ENCODE peak calls at places on chromosomes 16 and 17, in ten cellular contexts. E is ovary, S is right atrium auricular region, T is tibial artery, X is mammary epithelial cell, Q is lung, B is mesothelial cell of epicardium, V is AG09309, G is HFFc6, N is B cell. A is an unnamed sample.

GRCh38 chr17:74214642-74215331 is 1.4 kb downstream of the TTYH2 start:
- DNase-seq in N (no peak), S (no peak), E (no peak), T (no peak), Q (no peak), B (no peak), G (no peak), X (no peak), V (no peak), A (no peak)

GRCh38 chr17:74305865-74306654 is 20.0 kb upstream of the KIF19 start:
- DNase-seq in E (no peak), G (no peak), X (no peak), V (no peak), S (no peak), N (no peak), Q (no peak), T (no peak), B (no peak), A (no peak)

GRCh38 chr17:69179227-69179952 is 37.7 kb upstream of the ABCA6 start:
- DNase-seq in E (no peak), N (no peak), Q (no peak), V (peak; percentile 16), X (peak; percentile 50), S (no peak), T (no peak), G (peak; percentile 3), B (no peak), A (no peak)

GRCh38 chr16:55663770-55664677 is 8.2 kb downstream of the SLC6A2 start:
- DNase-seq in N (no peak), T (peak; percentile 12), B (no peak), Q (no peak), G (peak; percentile 52), V (no peak), X (peak; percentile 83), S (no peak), E (no peak), A (no peak)

GRCh38 chr16:47143677-47144558 is at the start of gene NETO2:
- DNase-seq in S (no peak), V (no peak), Q (peak; percentile 35), T (peak; percentile 67), G (peak; percentile 7), E (peak; percentile 20), B (peak; percentile 39), X (peak; percentile 58), N (peak; percentile 83), A (peak; percentile 58)

GRCh38 chr17:73335591-73336503 is 24.0 kb upstream of the CDC42EP4 start:
- DNase-seq in Q (no peak), V (no peak), E (no peak), B (no peak), S (no peak), N (no peak), X (peak; percentile 73), T (no peak), G (no peak), A (no peak)

GRCh38 chr16:66427871-66428681 is 981 bp downstream of the BEAN1 start:
- DNase-seq in G (no peak), Q (no peak), X (no peak), S (no peak), E (no peak), V (no peak), B (no peak), N (peak; percentile 14), T (no peak), A (peak; percentile 20)

GRCh38 chr17:62965149-62965648 is 836 bp upstream of the TANC2 start:
- DNase-seq in S (no peak), B (no peak), T (no peak), Q (no peak), E (no peak), G (no peak), X (no peak), V (no peak), N (no peak), A (no peak)

DNA sequence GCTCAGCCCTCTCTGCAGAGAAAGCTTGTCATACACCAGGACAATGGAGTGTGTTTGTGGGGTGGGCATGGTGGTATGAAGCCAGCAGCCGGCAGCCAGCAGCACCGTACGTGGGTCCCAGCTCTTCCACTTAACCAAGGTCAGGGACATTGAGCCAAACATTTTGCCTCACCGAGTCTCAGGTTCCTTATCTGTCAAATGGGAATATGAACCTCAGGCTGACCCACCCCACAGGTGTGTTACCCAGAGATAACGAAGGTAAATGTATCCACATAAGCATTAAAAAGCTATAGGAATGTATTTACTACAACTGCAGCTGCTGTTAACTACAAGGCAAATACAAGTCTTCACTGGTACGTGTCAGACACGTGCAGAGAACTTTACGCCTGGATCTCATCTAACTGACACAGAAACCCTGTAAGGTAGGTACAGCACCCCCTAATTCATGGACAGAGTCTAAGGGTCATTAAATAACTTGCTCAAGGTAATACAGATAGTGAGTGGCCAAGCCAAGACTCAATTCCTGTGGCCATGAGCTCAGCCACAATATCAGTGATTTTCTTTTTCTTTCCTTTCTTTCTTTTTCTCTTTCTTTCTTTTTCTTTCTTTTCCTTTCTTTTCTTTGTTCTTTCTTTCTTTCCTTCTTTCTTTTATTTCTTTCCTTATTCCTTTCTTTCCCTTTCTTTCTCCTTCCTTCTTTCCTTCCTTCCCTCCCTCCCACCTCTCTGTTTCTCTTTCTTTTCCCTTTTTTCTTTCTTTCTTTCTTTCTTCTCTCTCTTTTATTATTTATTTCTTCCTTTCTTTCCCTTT is 990 bp downstream of the SLC5A11 start:
- DNase-seq in V (no peak), T (no peak), G (no peak), B (no peak), Q (no peak), S (peak; percentile 26), E (no peak), X (no peak), N (no peak), A (no peak)
- TF ChIP-seq CTCF in V (no peak), T (no peak), G (no peak), B (no peak), Q (no peak), S (no peak), E (no peak), X (no peak), N (peak; percentile 44), A (no peak)

GRCh38 chr17:3602499-3602898 is 6.7 kb downstream of the TRPV1 start:
- DNase-seq in Q (no peak), E (no peak), T (no peak), B (no peak), N (peak; percentile 52), G (no peak), S (no peak), V (no peak), X (no peak), A (no peak)
- TF ChIP-seq CTCF in Q (no peak), E (no peak), T (peak; percentile 13), B (peak; percentile 57), N (peak; percentile 43), G (peak; percentile 73), S (peak; percentile 62), V (peak; percentile 12), X (peak; percentile 27), A (peak; percentile 56)

DNA sequence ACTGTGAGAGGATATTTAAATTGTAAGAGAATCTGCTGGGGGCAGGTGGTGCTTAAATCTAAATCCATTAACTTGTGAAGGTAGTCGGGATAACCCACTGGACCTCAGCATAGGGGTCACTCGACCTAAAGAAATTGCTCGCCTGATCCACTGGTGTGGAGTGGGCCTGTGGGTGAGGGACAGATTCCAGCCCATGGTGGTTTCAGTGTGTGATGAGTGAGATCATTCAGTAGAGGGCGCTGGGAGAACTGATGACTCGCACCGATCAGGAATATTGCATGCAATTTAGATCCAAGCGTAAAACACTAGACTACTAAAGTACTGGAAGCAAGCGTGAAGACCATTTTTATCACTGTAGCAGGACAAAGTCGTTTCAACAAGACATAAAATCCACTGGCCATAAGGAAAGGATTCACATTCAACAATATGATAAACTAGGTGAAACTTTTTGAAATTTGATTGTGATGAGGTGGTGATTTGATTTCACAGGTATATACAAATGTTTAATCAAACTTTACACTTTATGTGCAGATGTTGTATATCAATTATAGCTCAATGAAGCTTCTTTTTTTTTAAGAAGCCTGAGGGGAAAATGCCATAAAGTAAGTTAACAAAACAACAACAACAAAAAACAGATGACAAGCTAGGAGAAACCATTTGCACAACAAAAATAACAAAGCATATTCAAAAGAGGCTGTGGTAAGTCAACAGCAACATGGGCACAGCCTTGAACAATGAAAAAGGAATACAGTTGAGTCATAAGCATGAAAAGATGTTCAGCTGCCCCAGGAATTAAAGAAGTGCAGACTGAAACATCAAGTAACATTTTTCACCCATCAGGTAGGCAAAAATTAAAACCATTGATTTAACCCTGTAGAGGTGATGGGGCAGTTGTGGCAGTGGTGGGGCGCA is 7.5 kb upstream of the TMEM170A start:
- DNase-seq in Q (no peak), V (peak; percentile 20), B (no peak), G (peak; percentile 60), S (peak; percentile 77), N (peak; percentile 51), T (peak; percentile 73), X (peak; percentile 55), E (peak; percentile 32), A (peak; percentile 38)
- TF ChIP-seq CTCF in Q (peak; percentile 63), V (peak; percentile 83), B (peak; percentile 62), G (peak; percentile 84), S (peak; percentile 86), N (peak; percentile 78), T (peak; percentile 73), X (peak; percentile 78), E (peak; percentile 49), A (peak; percentile 76)

GRCh38 chr17:7967751-7968150 is 34.7 kb upstream of the GUCY2D start:
- DNase-seq in B (no peak), S (no peak), E (no peak), N (no peak), Q (no peak), G (no peak), X (no peak), T (no peak), V (no peak), A (no peak)

GRCh38 chr17:7971651-7972050 is 30.8 kb upstream of the GUCY2D start:
- DNase-seq in S (no peak), E (no peak), Q (no peak), N (no peak), X (no peak), T (no peak), G (no peak), B (no peak), V (no peak), A (no peak)

GRCh38 chr17:7969434-7969833 is 33.0 kb upstream of the GUCY2D start:
- DNase-seq in G (no peak), S (no peak), X (no peak), Q (no peak), N (no peak), V (peak; percentile 28), E (no peak), B (no peak), T (no peak), A (no peak)

GRCh38 chr17:7974638-7975131 is 27.7 kb upstream of the GUCY2D start:
- DNase-seq in V (no peak), B (no peak), S (no peak), Q (no peak), N (no peak), G (no peak), X (no peak), T (no peak), E (no peak), A (no peak)

DNA sequence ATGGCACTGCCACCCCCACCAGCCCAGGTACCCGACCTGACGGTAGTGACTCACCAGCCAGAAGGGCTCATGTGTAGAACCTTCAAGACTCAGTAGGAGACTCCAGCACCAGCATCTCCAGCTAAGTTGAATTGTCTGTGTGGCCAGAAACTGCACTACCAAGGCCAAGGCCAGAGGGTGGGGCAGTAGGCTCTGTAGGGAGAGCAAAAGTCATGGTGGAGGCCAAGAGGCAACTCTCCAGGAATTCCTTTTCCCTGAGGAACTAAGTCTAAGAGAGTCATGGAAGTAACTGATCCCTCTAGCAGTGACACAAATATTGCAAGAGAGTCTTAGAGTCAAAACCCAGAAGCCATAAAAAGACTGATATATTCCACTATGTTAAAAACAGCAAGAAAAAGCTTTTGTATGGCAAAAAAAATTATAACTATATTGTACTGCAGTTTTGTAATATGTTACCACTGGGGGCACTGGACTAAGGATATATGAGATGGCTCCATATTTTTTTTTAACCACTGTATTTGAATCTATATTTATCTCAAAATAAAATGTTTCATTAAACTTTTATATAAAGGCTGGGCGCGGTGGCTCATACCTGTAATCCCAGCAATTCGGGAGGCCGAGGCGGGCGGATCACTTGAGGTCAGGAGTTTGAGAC is 30.2 kb upstream of the GUCY2D start:
- DNase-seq in S (no peak), B (no peak), E (no peak), V (no peak), Q (no peak), N (no peak), X (no peak), G (peak; percentile 22), T (no peak), A (no peak)
- TF ChIP-seq CTCF in S (no peak), B (no peak), E (no peak), V (peak; percentile 28), Q (no peak), N (peak; percentile 21), X (peak; percentile 46), G (peak; percentile 73), T (no peak), A (peak; percentile 48)